ENCODE peak calls at places on chromosomes 11 and 22, in five cellular contexts. A is AG10803; L is heart left ventricle; S is naive thymus-derived CD4-positive, alpha-beta T cell; Q is small intestine. P is an unnamed sample.
A peak's percentile ranks its signal among the peaks of the same experiment; 100 is the strongest.

GRCh38 chr11:133966924-133967598 is 10.3 kb upstream of the IGSF9B start:
- DNase-seq in L (peak; percentile 65), A (no peak), Q (no peak), S (peak; percentile 49), P (peak; percentile 55)

GRCh38 chr22:50684986-50685385 is 12.4 kb downstream of the SHANK3 start:
- DNase-seq in S (no peak), A (peak; percentile 18), Q (no peak), L (no peak), P (no peak)

GRCh38 chr11:3199537-3200295 is 18.9 kb downstream of the MRGPRG start:
- DNase-seq in L (no peak), Q (no peak), S (no peak), A (no peak), P (no peak)

GRCh38 chr11:61645179-61645868 is 34.9 kb upstream of the DAGLA start:
- DNase-seq in S (no peak), A (no peak), Q (no peak), L (no peak), P (no peak)

GRCh38 chr11:72069200-72069599 is 11.1 kb downstream of the NUMA1 start:
- DNase-seq in A (peak; percentile 65), L (no peak), Q (no peak), S (no peak), P (no peak)

GRCh38 chr11:12540913-12541587 is 133.2 kb upstream of the TEAD1 start:
- DNase-seq in S (no peak), L (no peak), Q (no peak), A (peak; percentile 96), P (no peak)

GRCh38 chr11:94650756-94651155 is 83.6 kb downstream of the PIWIL4 start:
- DNase-seq in Q (no peak), L (peak; percentile 66), S (no peak), A (peak; percentile 96), P (no peak)

GRCh38 chr11:45472713-45473317 is 186.7 kb upstream of the SYT13 start:
- DNase-seq in L (no peak), S (no peak), Q (no peak), A (no peak), P (no peak)

GRCh38 chr11:70191495-70192140 is 11.5 kb upstream of the FADD start:
- DNase-seq in L (peak; percentile 74), S (no peak), A (peak; percentile 44), Q (peak; percentile 58), P (no peak)

GRCh38 chr22:50014053-50014501 is 1.5 kb upstream of the IL17REL start:
- DNase-seq in A (no peak), S (no peak), L (no peak), Q (no peak), P (no peak)

GRCh38 chr11:119056397-119056999 is 507 bp downstream of the HYOU1 start:
- DNase-seq in Q (peak; percentile 63), A (peak; percentile 5), S (peak; percentile 37), L (peak; percentile 23), P (peak; percentile 15)

GRCh38 chr11:134452026-134452848 is 40.2 kb upstream of the B3GAT1 start:
- DNase-seq in L (no peak), S (no peak), Q (no peak), A (no peak), P (no peak)

GRCh38 chr11:29773656-29774264 is 243.1 kb downstream of the KCNA4 start:
- DNase-seq in A (no peak), L (peak; percentile 23), Q (no peak), S (no peak), P (no peak)

GRCh38 chr11:22216940-22217339 is 24.1 kb downstream of the ANO5 start:
- DNase-seq in A (no peak), L (no peak), S (no peak), Q (no peak), P (no peak)

GRCh38 chr11:86938900-86939880 is 16.0 kb downstream of the FZD4 start:
- DNase-seq in S (no peak), L (no peak), A (peak; percentile 51), Q (peak; percentile 63), P (peak; percentile 42)

GRCh38 chr11:34416746-34417145 is 22.0 kb upstream of the CAT start:
- DNase-seq in S (no peak), L (no peak), Q (no peak), A (peak; percentile 63), P (no peak)

GRCh38 chr11:72317982-72318381 is 74.0 kb upstream of the PHOX2A start:
- DNase-seq in L (no peak), S (no peak), A (no peak), Q (no peak), P (no peak)

GRCh38 chr11:69841859-69842698 is 22.9 kb upstream of the FGF3 start:
- DNase-seq in A (no peak), S (no peak), Q (peak; percentile 45), L (no peak), P (peak; percentile 29)

GRCh38 chr22:50686794-50687193 is 14.2 kb downstream of the SHANK3 start:
- DNase-seq in S (no peak), Q (no peak), A (no peak), L (no peak), P (no peak)

GRCh38 chr22:22973336-22973735 is 85.7 kb downstream of the IGLL5 start:
- DNase-seq in S (no peak), L (no peak), A (no peak), Q (no peak), P (no peak)
- H3K4me3 ChIP-seq in S (no peak overlapping the region), L (no peak overlapping the region), A (no peak overlapping the region), Q (no peak overlapping the region), P (no peak overlapping the region)

GRCh38 chr11:14075679-14076078 is 113.2 kb downstream of the SPON1 start:
- DNase-seq in S (no peak), L (no peak), Q (no peak), A (no peak), P (no peak)
- H3K4me3 ChIP-seq in S (peak overlapping the region; percentile 39), L (no peak overlapping the region), Q (no peak overlapping the region), A (no peak overlapping the region), P (no peak overlapping the region)

GRCh38 chr11:16276251-16276650 is 80.1 kb downstream of the SOX6 start:
- DNase-seq in L (no peak), A (no peak), Q (no peak), S (no peak), P (no peak)
- H3K4me3 ChIP-seq in L (no peak overlapping the region), A (no peak overlapping the region), Q (no peak overlapping the region), S (no peak overlapping the region), P (no peak overlapping the region)

DNA sequence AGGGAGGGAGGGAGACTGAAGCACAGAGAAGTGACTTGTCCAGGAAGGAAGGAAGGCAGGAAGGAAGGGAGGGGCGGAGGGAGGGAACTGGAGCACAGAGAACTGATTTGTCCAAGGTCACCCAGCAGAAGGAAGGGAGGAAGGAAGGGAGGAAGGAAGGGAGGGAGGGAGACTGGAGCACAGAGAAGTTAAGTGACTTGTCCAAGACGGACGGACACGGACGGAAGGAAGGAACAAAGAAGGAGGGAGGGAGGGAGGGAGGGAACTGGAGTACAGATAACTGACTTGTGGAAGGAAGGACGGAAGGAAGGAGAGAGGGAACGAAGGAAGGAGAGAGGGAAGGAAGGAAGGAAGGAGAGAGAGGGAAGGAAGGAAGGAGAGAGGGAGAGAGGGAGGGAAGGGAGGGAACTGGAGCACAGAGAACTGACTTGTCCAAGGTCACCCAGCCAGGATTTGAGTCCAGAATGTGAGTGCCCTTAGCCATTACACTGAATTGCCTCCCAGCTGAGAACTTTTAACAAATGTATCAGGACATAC is 1.5 kb downstream of the SLC35F2 start:
- DNase-seq in L (no peak), A (no peak), S (no peak), Q (peak; percentile 82), P (no peak)
- H3K4me3 ChIP-seq in L (no peak overlapping the region), A (no peak overlapping the region), S (no peak overlapping the region), Q (no peak overlapping the region), P (no peak overlapping the region)

GRCh38 chr22:19673660-19674059 is 40.6 kb upstream of the SEPTIN5 start:
- DNase-seq in Q (no peak), S (no peak), L (no peak), A (no peak), P (no peak)

GRCh38 chr22:19669570-19669969 is 44.7 kb upstream of the SEPTIN5 start:
- DNase-seq in S (no peak), L (peak; percentile 49), A (no peak), Q (no peak), P (no peak)

GRCh38 chr22:19672054-19672776 is 42.1 kb upstream of the SEPTIN5 start:
- DNase-seq in Q (no peak), L (no peak), A (no peak), S (no peak), P (no peak)

GRCh38 chr22:19668748-19669147 is 45.6 kb upstream of the SEPTIN5 start:
- DNase-seq in L (no peak), Q (no peak), A (no peak), S (no peak), P (no peak)

GRCh38 chr22:19671316-19671715 is 43.0 kb upstream of the SEPTIN5 start:
- DNase-seq in S (no peak), L (no peak), A (no peak), Q (no peak), P (no peak)
- H3K4me3 ChIP-seq in S (no peak overlapping the region), L (no peak overlapping the region), A (no peak overlapping the region), Q (no peak overlapping the region), P (no peak overlapping the region)

GRCh38 chr11:65432686-65433582 is 10.3 kb downstream of the NEAT1 start:
- DNase-seq in Q (peak; percentile 56), L (no peak), S (peak; percentile 59), A (peak; percentile 66), P (no peak)
- H3K4me3 ChIP-seq in Q (no peak overlapping the region), L (peak overlapping the region; percentile 18), S (no peak overlapping the region), A (peak overlapping the region; percentile 29), P (no peak overlapping the region)

GRCh38 chr11:1570896-1571759 is 943 bp downstream of the DUSP8 start:
- DNase-seq in L (peak; percentile 34), A (no peak), Q (no peak), S (peak; percentile 40), P (peak; percentile 32)
- H3K4me3 ChIP-seq in L (peak overlapping the region; percentile 75), A (peak overlapping the region; percentile 34), Q (peak overlapping the region; percentile 39), S (peak overlapping the region; percentile 61), P (peak overlapping the region; percentile 18)

DNA sequence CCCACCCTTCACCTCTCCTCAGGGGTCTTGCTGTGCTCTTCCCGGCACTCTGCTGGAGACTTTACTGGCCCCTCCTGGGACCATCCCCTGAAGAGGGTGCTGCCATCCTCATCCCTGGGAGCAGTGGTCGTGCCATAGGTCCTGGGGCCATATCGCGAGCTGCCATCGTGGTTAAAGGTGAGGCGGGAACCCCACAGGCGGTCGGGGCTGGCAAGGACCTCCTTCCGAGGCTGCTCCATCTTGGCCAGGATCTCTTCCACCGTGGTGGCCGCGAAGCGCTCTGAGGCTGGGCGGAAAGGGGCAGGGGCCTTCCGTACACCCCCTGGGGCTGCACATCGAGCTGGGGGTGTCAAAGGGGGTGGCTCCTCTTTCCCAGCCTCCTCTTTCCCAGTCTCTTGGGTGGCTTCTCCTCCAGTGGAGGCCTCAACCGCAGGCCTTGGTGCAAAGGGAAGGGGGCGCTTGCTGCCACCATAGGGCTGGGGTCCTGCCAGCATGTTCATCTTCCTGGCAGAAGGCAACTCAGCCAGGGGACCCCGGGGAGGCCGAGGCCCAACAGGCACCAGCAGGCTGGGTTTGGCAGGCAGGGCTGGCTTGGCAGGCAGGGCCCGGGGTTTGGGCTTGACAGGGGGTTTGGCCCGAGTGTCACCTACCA is 4.6 kb downstream of the TNKS1BP1 start:
- DNase-seq in Q (no peak), L (no peak), A (no peak), S (no peak), P (no peak)
- H3K4me3 ChIP-seq in Q (no peak overlapping the region), L (peak overlapping the region; percentile 10), A (peak overlapping the region; percentile 74), S (no peak overlapping the region), P (no peak overlapping the region)